ENCODE peak calls at places on chromosomes 4 and X, in five cellular contexts. R is NB4, Z is H9, X is cardiac muscle cell, C is K562. K is an unnamed sample.

GRCh38 chr4:106421441-106422296 is 53.1 kb upstream of the GIMD1 start:
- DNase-seq in R (no peak), Z (no peak), X (peak), C (no peak), K (peak)

GRCh38 chr4:163344147-163345050 is 707 bp downstream of the NPY5R start:
- DNase-seq in R (no peak), Z (peak), X (peak), C (no peak), K (no peak)

GRCh38 chr4:111979921-111980320 is 165.3 kb upstream of the FAM241A start:
- DNase-seq in R (no peak), Z (no peak), X (no peak), C (no peak), K (no peak)

GRCh38 chrX:68710870-68711576 is 63.6 kb downstream of the STARD8 start:
- DNase-seq in R (peak), Z (peak), X (peak), C (peak), K (peak)

GRCh38 chrX:44489515-44489914 is 53.1 kb downstream of the FUNDC1 start:
- DNase-seq in R (no peak), Z (no peak), X (no peak), C (no peak), K (no peak)

GRCh38 chr4:32136081-32136787 is 1416.1 kb downstream of the PCDH7 start:
- DNase-seq in R (no peak), Z (no peak), X (no peak), C (no peak), K (no peak)

GRCh38 chrX:85084770-85085393 is 81.2 kb downstream of the APOOL start:
- DNase-seq in R (peak), Z (no peak), X (peak), C (peak), K (peak)

GRCh38 chr4:131098976-131099375 is 2003.0 kb downstream of the C4orf33 start:
- DNase-seq in R (no peak), Z (no peak), X (no peak), C (no peak), K (no peak)

GRCh38 chr4:123232439-123232838 is 164.2 kb upstream of the SPRY1 start:
- DNase-seq in R (peak), Z (no peak), X (no peak), C (no peak), K (peak)

GRCh38 chr4:146932111-146932510 is 13.6 kb downstream of the TTC29 start:
- DNase-seq in R (no peak), Z (no peak), X (no peak), C (no peak), K (no peak)

GRCh38 chr4:122968227-122968812 is 45.9 kb upstream of the NUDT6 start:
- DNase-seq in R (no peak), Z (no peak), X (no peak), C (no peak), K (peak)

GRCh38 chrX:123906557-123907316 is 46.9 kb downstream of the XIAP start:
- DNase-seq in R (no peak), Z (no peak), X (no peak), C (no peak), K (no peak)

GRCh38 chrX:36957425-36958328 is 50.5 kb upstream of the FAM47C start:
- DNase-seq in R (no peak), Z (peak), X (peak), C (no peak), K (no peak)

GRCh38 chr4:18480342-18480741 is 458.8 kb upstream of the LCORL start:
- DNase-seq in R (no peak), Z (no peak), X (no peak), C (no peak), K (no peak)

GRCh38 chrX:41137589-41137988 is 52.3 kb downstream of the USP9X start:
- DNase-seq in R (peak), Z (no peak), X (no peak), C (no peak), K (peak)

GRCh38 chrX:47664737-47665136 is 5.8 kb upstream of the UXT start:
- DNase-seq in R (no peak), Z (no peak), X (no peak), C (peak), K (peak)

GRCh38 chr4:55075376-55075775 is 50.0 kb downstream of the KDR start:
- DNase-seq in R (no peak), Z (no peak), X (no peak), C (no peak), K (no peak)

GRCh38 chr4:188869581-188869980 is 730.3 kb downstream of the TRIML1 start:
- DNase-seq in R (no peak), Z (no peak), X (no peak), C (no peak), K (peak)

GRCh38 chr4:174317531-174317930 is 33.8 kb downstream of the CEP44 start:
- DNase-seq in R (no peak), Z (no peak), X (no peak), C (no peak), K (peak)

GRCh38 chr4:76283900-76284299 is 22.6 kb upstream of the STBD1 start:
- DNase-seq in R (no peak), Z (no peak), X (no peak), C (no peak), K (no peak)

GRCh38 chr4:10212400-10212799 is 95.8 kb upstream of the WDR1 start:
- DNase-seq in R (no peak), Z (no peak), X (no peak), C (no peak), K (no peak)

GRCh38 chr4:84470204-84470785 is 28.8 kb downstream of the NKX6-1 start:
- DNase-seq in R (peak), Z (peak), X (no peak), C (no peak), K (no peak)

GRCh38 chrX:45850197-45850774 is 649.6 kb upstream of the DIPK2B start:
- DNase-seq in R (peak), Z (peak), X (peak), C (no peak), K (no peak)

GRCh38 chrX:11758400-11759171 is 549 bp downstream of the MSL3 start:
- DNase-seq in R (peak), Z (peak), X (peak), C (peak), K (peak)

GRCh38 chr4:138202686-138203085 is 39.5 kb downstream of the SLC7A11 start:
- DNase-seq in R (no peak), Z (no peak), X (no peak), C (no peak), K (no peak)

GRCh38 chrX:37825225-37825842 is 22.0 kb downstream of the DYNLT3 start:
- DNase-seq in R (peak), Z (peak), X (peak), C (peak), K (peak)

GRCh38 chrX:71650333-71650969 is 16.9 kb upstream of the LOC101059915 start:
- DNase-seq in R (peak), Z (no peak), X (peak), C (no peak), K (no peak)

GRCh38 chr4:40933272-40934053 is 183.7 kb downstream of the NSUN7 start:
- DNase-seq in R (peak), Z (no peak), X (no peak), C (no peak), K (peak)

GRCh38 chr4:65170768-65171514 is 499.3 kb downstream of the EPHA5 start:
- DNase-seq in R (no peak), Z (no peak), X (no peak), C (no peak), K (peak)

GRCh38 chrX:154693394-154693793 is 40.0 kb upstream of the CTAG2 start:
- DNase-seq in R (no peak), Z (no peak), X (no peak), C (no peak), K (no peak)

GRCh38 chrX:37613898-37614297 is 42.4 kb downstream of the LANCL3 start:
- DNase-seq in R (no peak), Z (no peak), X (no peak), C (no peak), K (no peak)

GRCh38 chrX:10341309-10341708 is 184.5 kb downstream of the CLCN4 start:
- DNase-seq in R (no peak), Z (no peak), X (no peak), C (no peak), K (no peak)

GRCh38 chr4:40255722-40256281 is 59.0 kb downstream of the RHOH start:
- DNase-seq in R (peak), Z (no peak), X (no peak), C (no peak), K (peak)

GRCh38 chr4:75708218-75708691 is 16.1 kb upstream of the USO1 start:
- DNase-seq in R (peak), Z (no peak), X (no peak), C (no peak), K (no peak)

DNA sequence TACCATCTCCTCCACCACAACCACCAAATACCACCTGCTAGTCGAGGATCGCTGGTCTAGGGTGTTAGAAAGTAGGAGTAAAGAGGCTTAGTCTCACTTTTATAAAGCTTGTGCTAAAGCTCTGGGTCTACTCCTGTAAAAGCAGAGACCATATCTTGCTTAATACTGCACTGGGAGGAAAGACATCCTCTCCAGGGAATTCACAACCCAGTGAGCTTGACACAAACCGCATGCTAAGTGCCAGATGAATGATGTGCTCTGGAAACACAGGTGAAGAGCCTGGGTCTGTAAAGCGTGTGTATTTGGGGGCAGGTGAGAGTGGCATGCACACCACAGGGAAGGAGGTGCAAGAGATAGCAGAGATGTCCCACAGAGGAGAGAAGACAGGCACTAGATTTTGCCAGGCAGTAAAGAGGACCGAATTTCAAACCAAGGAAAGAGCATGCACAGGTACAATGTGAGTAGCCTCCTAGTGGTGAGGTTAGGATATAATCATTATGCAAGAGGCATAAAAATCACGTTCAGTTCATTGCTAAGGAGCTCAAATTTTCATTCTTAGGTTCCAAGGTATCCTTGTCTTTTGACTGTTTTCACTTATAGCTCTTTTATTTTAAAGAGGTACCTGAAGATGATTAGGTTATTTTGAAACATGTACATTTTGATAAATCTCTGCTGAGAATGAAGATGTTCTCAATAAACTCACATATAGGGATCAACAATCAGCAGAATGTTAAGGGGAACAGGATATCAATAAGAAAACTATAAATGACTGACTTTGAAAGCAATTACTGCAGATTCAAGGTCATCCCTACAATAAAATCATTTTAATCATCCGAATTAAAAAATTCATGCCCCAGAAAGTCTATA is 20.7 kb downstream of the TAPT1 start:
- DNase-seq in R (peak), Z (no peak), X (peak), C (peak), K (no peak)
- TF ChIP-seq CTCF in R (peak), Z (peak), X (peak), C (peak), K (peak)

GRCh38 chr4:68272860-68273259 is 27.4 kb upstream of the TMPRSS11B start:
- DNase-seq in R (no peak), Z (no peak), X (no peak), C (no peak), K (no peak)

GRCh38 chr4:68267433-68267944 is 22.0 kb upstream of the TMPRSS11B start:
- DNase-seq in R (no peak), Z (no peak), X (no peak), C (no peak), K (peak)

GRCh38 chr4:68278045-68278444 is 32.6 kb upstream of the TMPRSS11B start:
- DNase-seq in R (no peak), Z (no peak), X (no peak), C (no peak), K (no peak)

DNA sequence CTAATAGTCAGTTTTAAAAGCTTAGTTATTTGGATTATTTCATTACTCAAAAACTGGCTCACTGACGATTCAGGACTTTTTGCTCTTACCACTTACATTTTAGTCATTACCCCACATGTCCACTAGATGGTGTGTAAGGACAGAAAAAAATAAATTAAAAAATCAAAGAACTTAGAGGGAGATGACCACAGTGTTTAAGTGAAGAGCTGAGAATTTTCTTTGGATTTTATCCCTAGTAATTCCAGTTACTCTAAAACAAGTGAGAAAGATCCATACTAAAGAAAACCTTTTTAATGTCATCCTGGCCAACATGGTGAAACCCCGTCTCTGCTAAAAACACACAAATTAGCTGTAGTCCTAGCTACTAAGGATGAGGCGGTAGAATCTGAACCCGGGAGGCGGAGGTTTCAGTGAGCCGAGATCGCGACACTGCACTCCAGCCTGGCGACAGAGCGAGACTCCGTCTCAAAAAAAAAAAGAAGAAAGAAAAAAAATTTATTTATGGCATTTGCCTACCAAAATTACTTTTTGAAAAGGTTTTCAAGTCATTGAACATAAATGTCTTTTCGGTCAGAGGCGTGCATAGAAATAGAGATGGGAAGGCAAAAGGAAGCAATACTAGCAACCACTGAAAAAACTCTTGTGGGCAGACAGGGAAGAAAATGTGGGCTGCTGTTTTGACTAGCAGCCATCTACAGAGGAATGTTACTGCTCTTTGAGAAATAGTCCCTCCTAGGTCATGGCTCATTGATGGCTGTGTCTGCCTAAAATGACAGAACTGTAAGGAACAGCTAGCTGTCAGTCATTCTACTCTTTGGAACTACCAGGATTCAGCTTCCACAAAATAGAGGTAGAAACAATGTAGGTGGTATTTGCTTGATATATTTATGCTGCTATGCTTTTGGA is 26.6 kb upstream of the TMPRSS11B start:
- DNase-seq in R (peak), Z (peak), X (peak), C (peak), K (peak)
- TF ChIP-seq CTCF in R (peak), Z (peak), X (peak), C (peak), K (peak)

DNA sequence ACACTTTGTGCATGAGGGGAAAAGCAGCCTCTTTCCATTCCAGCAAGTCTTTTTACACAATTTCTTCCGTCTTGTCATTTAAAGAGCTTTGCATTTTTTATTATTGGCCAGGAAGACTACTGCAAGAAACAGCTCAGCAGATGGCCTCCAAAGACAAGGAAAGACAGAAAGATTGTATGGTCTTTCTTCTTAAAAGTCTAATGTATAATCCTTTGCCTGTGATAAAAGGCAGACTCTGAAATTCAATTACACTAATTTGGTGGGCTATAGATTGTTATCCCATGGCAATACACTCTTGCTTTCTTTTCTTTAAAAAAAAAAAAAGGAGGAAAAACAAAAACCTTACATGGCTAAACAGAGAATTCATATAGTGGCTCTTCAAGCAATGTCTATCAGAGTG is 5.9 kb downstream of the CAPN6 start:
- DNase-seq in R (no peak), Z (no peak), X (no peak), C (no peak), K (no peak)
- TF ChIP-seq CTCF in R (no peak), Z (no peak), X (no peak), C (no peak), K (no peak)

GRCh38 chr4:164977243-164978164 is at the start of gene TRIM61:
- DNase-seq in R (no peak), Z (peak), X (peak), C (peak), K (peak)
- TF ChIP-seq CTCF in R (no peak), Z (no peak), X (peak), C (no peak), K (no peak)